ENCODE peak calls at places on chromosomes 12 and 14, in six cellular contexts. One of them, this sample, is unnamed.
A peak's percentile ranks its signal among the peaks of the same experiment; 100 is the strongest.

GRCh38 chr12:95815635-95816212 is 25.2 kb upstream of the NTN4 start:
- DNase-seq in HepG2: peak; percentile 36
- DNase-seq in K562: no peak
- DNase-seq in A549: peak; percentile 43
- DNase-seq in IMR-90: peak; percentile 62
- DNase-seq in GM12878: no peak
- DNase-seq in this sample: peak; percentile 37

GRCh38 chr12:44616385-44616784 is 259.7 kb downstream of the NELL2 start:
- DNase-seq in HepG2: no peak
- DNase-seq in K562: no peak
- DNase-seq in A549: no peak
- DNase-seq in IMR-90: peak; percentile 18
- DNase-seq in GM12878: no peak
- DNase-seq in this sample: no peak

GRCh38 chr14:68458840-68459469 is 333.9 kb downstream of the ZFP36L1 start:
- DNase-seq in HepG2: peak; percentile 95
- DNase-seq in K562: no peak
- DNase-seq in A549: peak; percentile 96
- DNase-seq in IMR-90: peak; percentile 87
- DNase-seq in GM12878: no peak
- DNase-seq in this sample: no peak

GRCh38 chr12:43444940-43445564 is 107.0 kb downstream of the ADAMTS20 start:
- DNase-seq in HepG2: peak; percentile 39
- DNase-seq in K562: peak; percentile 31
- DNase-seq in A549: no peak
- DNase-seq in IMR-90: peak; percentile 59
- DNase-seq in GM12878: peak; percentile 4
- DNase-seq in this sample: peak; percentile 17

GRCh38 chr12:82705774-82706173 is 19.1 kb downstream of the TMTC2 start:
- DNase-seq in HepG2: no peak
- DNase-seq in K562: no peak
- DNase-seq in A549: no peak
- DNase-seq in IMR-90: no peak
- DNase-seq in GM12878: no peak
- DNase-seq in this sample: no peak

GRCh38 chr12:108918206-108918605 is 38.3 kb downstream of the DAO start:
- DNase-seq in HepG2: no peak
- DNase-seq in K562: no peak
- DNase-seq in A549: no peak
- DNase-seq in IMR-90: no peak
- DNase-seq in GM12878: no peak
- DNase-seq in this sample: no peak

GRCh38 chr12:92719674-92720073 is 16.9 kb downstream of the PLEKHG7 start:
- DNase-seq in HepG2: no peak
- DNase-seq in K562: no peak
- DNase-seq in A549: no peak
- DNase-seq in IMR-90: peak; percentile 22
- DNase-seq in GM12878: no peak
- DNase-seq in this sample: no peak

GRCh38 chr12:104314242-104314614 is 10.7 kb downstream of the EID3 start:
- DNase-seq in HepG2: no peak
- DNase-seq in K562: no peak
- DNase-seq in A549: no peak
- DNase-seq in IMR-90: peak; percentile 51
- DNase-seq in GM12878: no peak
- DNase-seq in this sample: no peak

GRCh38 chr14:69252851-69253250 is 7.1 kb upstream of the GALNT16 start:
- DNase-seq in HepG2: no peak
- DNase-seq in K562: no peak
- DNase-seq in A549: no peak
- DNase-seq in IMR-90: no peak
- DNase-seq in GM12878: no peak
- DNase-seq in this sample: no peak

GRCh38 chr12:107514887-107515445 is 170.6 kb upstream of the PWP1 start:
- DNase-seq in HepG2: peak; percentile 46
- DNase-seq in K562: no peak
- DNase-seq in A549: peak; percentile 53
- DNase-seq in IMR-90: peak; percentile 67
- DNase-seq in GM12878: no peak
- DNase-seq in this sample: no peak

GRCh38 chr14:101128478-101129450 is 225.2 kb upstream of the RTL1 start:
- DNase-seq in HepG2: no peak
- DNase-seq in K562: no peak
- DNase-seq in A549: no peak
- DNase-seq in IMR-90: no peak
- DNase-seq in GM12878: no peak
- DNase-seq in this sample: no peak

GRCh38 chr14:69268763-69269162 is 8.8 kb downstream of the GALNT16 start:
- DNase-seq in HepG2: no peak
- DNase-seq in K562: no peak
- DNase-seq in A549: no peak
- DNase-seq in IMR-90: peak; percentile 61
- DNase-seq in GM12878: no peak
- DNase-seq in this sample: no peak

GRCh38 chr12:15732341-15733061 is 56.7 kb downstream of the EPS8 start:
- DNase-seq in HepG2: peak; percentile 58
- DNase-seq in K562: no peak
- DNase-seq in A549: no peak
- DNase-seq in IMR-90: no peak
- DNase-seq in GM12878: peak; percentile 57
- DNase-seq in this sample: no peak

GRCh38 chr14:66015046-66015780 is 471.0 kb upstream of the CCDC196 start:
- DNase-seq in HepG2: no peak
- DNase-seq in K562: no peak
- DNase-seq in A549: no peak
- DNase-seq in IMR-90: no peak
- DNase-seq in GM12878: no peak
- DNase-seq in this sample: no peak

GRCh38 chr12:70664463-70664862 is 27.2 kb upstream of the PTPRB start:
- DNase-seq in HepG2: no peak
- DNase-seq in K562: no peak
- DNase-seq in A549: no peak
- DNase-seq in IMR-90: no peak
- DNase-seq in GM12878: no peak
- DNase-seq in this sample: no peak

GRCh38 chr14:75769047-75769685 is 108.1 kb downstream of the TTLL5 start:
- DNase-seq in HepG2: no peak
- DNase-seq in K562: no peak
- DNase-seq in A549: no peak
- DNase-seq in IMR-90: peak; percentile 5
- DNase-seq in GM12878: peak; percentile 19
- DNase-seq in this sample: no peak

GRCh38 chr14:35385042-35385839 is 19.3 kb downstream of the NFKBIA start:
- DNase-seq in HepG2: peak; percentile 85
- DNase-seq in K562: peak; percentile 64
- DNase-seq in A549: peak; percentile 56
- DNase-seq in IMR-90: peak; percentile 93
- DNase-seq in GM12878: no peak
- DNase-seq in this sample: no peak

GRCh38 chr14:36383674-36384421 is 63.4 kb upstream of the MBIP start:
- DNase-seq in HepG2: no peak
- DNase-seq in K562: no peak
- DNase-seq in A549: no peak
- DNase-seq in IMR-90: no peak
- DNase-seq in GM12878: no peak
- DNase-seq in this sample: no peak

GRCh38 chr12:23899434-23899833 is 50.0 kb downstream of the SOX5 start:
- DNase-seq in HepG2: no peak
- DNase-seq in K562: no peak
- DNase-seq in A549: no peak
- DNase-seq in IMR-90: no peak
- DNase-seq in GM12878: no peak
- DNase-seq in this sample: no peak

GRCh38 chr12:85568395-85569103 is 267.7 kb downstream of the RASSF9 start:
- DNase-seq in HepG2: peak; percentile 18
- DNase-seq in K562: no peak
- DNase-seq in A549: no peak
- DNase-seq in IMR-90: no peak
- DNase-seq in GM12878: no peak
- DNase-seq in this sample: no peak

GRCh38 chr12:57730336-57731067 is 8.0 kb downstream of the AGAP2 start:
- DNase-seq in HepG2: no peak
- DNase-seq in K562: no peak
- DNase-seq in A549: no peak
- DNase-seq in IMR-90: no peak
- DNase-seq in GM12878: no peak
- DNase-seq in this sample: no peak

GRCh38 chr12:63208956-63209355 is 58.0 kb upstream of the AVPR1A start:
- DNase-seq in HepG2: no peak
- DNase-seq in K562: no peak
- DNase-seq in A549: no peak
- DNase-seq in IMR-90: no peak
- DNase-seq in GM12878: no peak
- DNase-seq in this sample: no peak

GRCh38 chr14:69863083-69863482 is 16.1 kb upstream of the SMOC1 start:
- DNase-seq in HepG2: peak; percentile 52
- DNase-seq in K562: no peak
- DNase-seq in A549: no peak
- DNase-seq in IMR-90: no peak
- DNase-seq in GM12878: no peak
- DNase-seq in this sample: no peak

GRCh38 chr12:6097384-6097783 is 27.1 kb downstream of the VWF start:
- DNase-seq in HepG2: no peak
- DNase-seq in K562: no peak
- DNase-seq in A549: no peak
- DNase-seq in IMR-90: peak; percentile 87
- DNase-seq in GM12878: no peak
- DNase-seq in this sample: no peak

GRCh38 chr12:78878447-78878846 is 13.9 kb downstream of the SYT1 start:
- DNase-seq in HepG2: no peak
- DNase-seq in K562: no peak
- DNase-seq in A549: no peak
- DNase-seq in IMR-90: no peak
- DNase-seq in GM12878: no peak
- DNase-seq in this sample: no peak

GRCh38 chr12:132546647-132547046 is 56.7 kb downstream of the FBRSL1 start:
- DNase-seq in HepG2: no peak
- DNase-seq in K562: no peak
- DNase-seq in A549: no peak
- DNase-seq in IMR-90: no peak
- DNase-seq in GM12878: no peak
- DNase-seq in this sample: no peak

GRCh38 chr12:89020689-89021088 is 331.6 kb downstream of the DUSP6 start:
- DNase-seq in HepG2: no peak
- DNase-seq in K562: no peak
- DNase-seq in A549: no peak
- DNase-seq in IMR-90: no peak
- DNase-seq in GM12878: no peak
- DNase-seq in this sample: no peak

GRCh38 chr12:13942826-13943225 is 38.6 kb downstream of the GRIN2B start:
- DNase-seq in HepG2: no peak
- DNase-seq in K562: no peak
- DNase-seq in A549: no peak
- DNase-seq in IMR-90: no peak
- DNase-seq in GM12878: no peak
- DNase-seq in this sample: no peak
- TF ChIP-seq BHLHE40 in HepG2: no peak
- TF ChIP-seq BHLHE40 in K562: no peak
- TF ChIP-seq BHLHE40 in A549: no peak
- TF ChIP-seq BHLHE40 in IMR-90: no peak
- TF ChIP-seq BHLHE40 in GM12878: no peak
- TF ChIP-seq BHLHE40 in this sample: no peak

GRCh38 chr12:128551266-128552025 is 272.3 kb downstream of the SLC15A4 start:
- DNase-seq in HepG2: no peak
- DNase-seq in K562: no peak
- DNase-seq in A549: no peak
- DNase-seq in IMR-90: no peak
- DNase-seq in GM12878: no peak
- DNase-seq in this sample: no peak
- TF ChIP-seq BHLHE40 in HepG2: no peak
- TF ChIP-seq BHLHE40 in K562: no peak
- TF ChIP-seq BHLHE40 in A549: no peak
- TF ChIP-seq BHLHE40 in IMR-90: no peak
- TF ChIP-seq BHLHE40 in GM12878: no peak
- TF ChIP-seq BHLHE40 in this sample: no peak

GRCh38 chr14:51564986-51565604 is 86.6 kb upstream of the FRMD6 start:
- DNase-seq in HepG2: no peak
- DNase-seq in K562: no peak
- DNase-seq in A549: no peak
- DNase-seq in IMR-90: no peak
- DNase-seq in GM12878: no peak
- DNase-seq in this sample: no peak
- TF ChIP-seq BHLHE40 in HepG2: no peak
- TF ChIP-seq BHLHE40 in K562: no peak
- TF ChIP-seq BHLHE40 in A549: no peak
- TF ChIP-seq BHLHE40 in IMR-90: no peak
- TF ChIP-seq BHLHE40 in GM12878: no peak
- TF ChIP-seq BHLHE40 in this sample: no peak

GRCh38 chr12:53224268-53224896 is 7.6 kb downstream of the RARG start:
- DNase-seq in HepG2: peak; percentile 40
- DNase-seq in K562: peak; percentile 75
- DNase-seq in A549: peak; percentile 44
- DNase-seq in IMR-90: no peak
- DNase-seq in GM12878: no peak
- DNase-seq in this sample: no peak

GRCh38 chr12:53224897-53225634 is 6.9 kb downstream of the RARG start:
- DNase-seq in HepG2: no peak
- DNase-seq in K562: no peak
- DNase-seq in A549: no peak
- DNase-seq in IMR-90: no peak
- DNase-seq in GM12878: no peak
- DNase-seq in this sample: no peak

GRCh38 chr12:53222170-53223005 is 9.6 kb downstream of the RARG start:
- DNase-seq in HepG2: no peak
- DNase-seq in K562: no peak
- DNase-seq in A549: no peak
- DNase-seq in IMR-90: no peak
- DNase-seq in GM12878: no peak
- DNase-seq in this sample: no peak

GRCh38 chr12:53223006-53223305 is 9.1 kb downstream of the RARG start:
- DNase-seq in HepG2: no peak
- DNase-seq in K562: no peak
- DNase-seq in A549: no peak
- DNase-seq in IMR-90: no peak
- DNase-seq in GM12878: no peak
- DNase-seq in this sample: no peak

DNA sequence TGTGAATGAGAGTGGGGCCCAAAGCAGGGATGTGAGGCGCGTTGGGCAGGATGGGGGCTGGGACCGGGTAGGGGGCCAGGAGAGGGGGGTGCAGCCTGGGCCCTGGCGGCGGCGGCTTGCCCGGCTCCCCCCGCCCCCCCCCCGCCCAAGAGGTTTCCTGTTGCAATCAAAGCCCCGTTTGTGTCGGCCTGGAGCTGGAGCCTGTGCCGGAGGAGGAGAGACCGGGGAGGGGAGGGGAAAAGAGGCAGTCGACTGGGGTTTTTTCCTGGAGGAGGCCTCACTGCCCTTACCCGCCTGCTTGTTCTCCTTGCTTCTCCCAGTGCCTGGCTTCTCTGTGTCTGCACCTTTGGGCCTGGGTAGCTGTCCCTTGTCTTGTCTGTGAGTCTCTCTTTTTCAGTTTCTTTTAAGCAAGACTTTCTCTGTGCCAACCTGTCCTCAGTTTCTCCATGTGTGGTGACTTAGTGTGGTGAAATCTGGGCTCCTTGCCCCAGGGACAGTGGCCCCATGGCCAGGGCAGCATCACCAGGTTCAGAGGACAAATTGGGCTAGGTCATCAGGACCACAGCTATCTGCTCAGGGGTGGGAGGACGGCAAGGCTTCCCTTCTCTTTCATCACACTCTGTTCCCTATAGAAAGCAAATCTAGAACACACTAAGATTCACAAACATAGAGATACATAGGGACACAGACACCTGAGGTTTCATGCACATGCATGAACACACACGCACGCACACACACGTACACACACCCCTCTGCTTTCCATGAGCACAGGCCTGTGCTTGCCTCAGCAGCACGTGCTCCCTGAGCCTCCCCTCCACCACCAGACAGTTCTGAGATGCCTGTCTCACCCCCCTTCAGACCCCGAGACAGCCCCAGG is 8.4 kb downstream of the RARG start:
- DNase-seq in HepG2: no peak
- DNase-seq in K562: no peak
- DNase-seq in A549: no peak
- DNase-seq in IMR-90: peak; percentile 60
- DNase-seq in GM12878: no peak
- DNase-seq in this sample: no peak
- TF ChIP-seq BHLHE40 in HepG2: no peak
- TF ChIP-seq BHLHE40 in K562: no peak
- TF ChIP-seq BHLHE40 in A549: no peak
- TF ChIP-seq BHLHE40 in IMR-90: no peak
- TF ChIP-seq BHLHE40 in GM12878: no peak
- TF ChIP-seq BHLHE40 in this sample: no peak